ENCODE peak calls at places on chromosomes 2 and 18, in four cellular contexts. M is fibroblast of lung, Z is psoas muscle, V is neural progenitor cell. I is an unnamed sample.

GRCh38 chr2:100789361-100789760 is 30.6 kb upstream of the NPAS2 start:
- DNase-seq in Z (no peak), M (no peak), V (no peak), I (no peak)

GRCh38 chr2:122705751-122706150 is 950.3 kb downstream of the TSN start:
- DNase-seq in Z (no peak), M (no peak), V (no peak), I (no peak)

GRCh38 chr2:173963323-173963816 is 1.8 kb downstream of the SP3 start:
- DNase-seq in Z (no peak), M (peak), V (no peak), I (peak)

GRCh38 chr2:25988134-25988533 is 5.8 kb upstream of the KIF3C start:
- DNase-seq in V (no peak), M (no peak), Z (no peak), I (no peak)

GRCh38 chr2:26169226-26169625 is 3.7 kb upstream of the GAREM2 start:
- DNase-seq in M (no peak), V (no peak), Z (no peak), I (no peak)

GRCh38 chr2:216467845-216468244 is 30.8 kb upstream of the RPL37A start:
- DNase-seq in V (no peak), M (no peak), Z (no peak), I (no peak)

GRCh38 chr2:65576861-65577601 is 144.6 kb upstream of the SPRED2 start:
- DNase-seq in M (peak), V (no peak), Z (no peak), I (peak)

GRCh38 chr2:111671426-111672150 is 212.4 kb downstream of the ANAPC1 start:
- DNase-seq in Z (peak), M (peak), V (no peak), I (no peak)

GRCh38 chr2:73175663-73176204 is 26.6 kb upstream of the NOTO start:
- DNase-seq in M (peak), Z (peak), V (peak), I (no peak)

GRCh38 chr18:48548404-48548771 is 9.6 kb downstream of the CTIF start:
- DNase-seq in Z (peak), V (no peak), M (peak), I (no peak)

GRCh38 chr2:50444286-50444685 is 587.6 kb downstream of the NRXN1 start:
- DNase-seq in V (no peak), M (no peak), Z (no peak), I (no peak)

GRCh38 chr2:151289972-151290335 is 486 bp upstream of the NMI start:
- DNase-seq in Z (peak), M (peak), V (no peak), I (no peak)

GRCh38 chr2:216855614-216856013 is 4.2 kb downstream of the TNP1 start:
- DNase-seq in Z (peak), M (no peak), V (no peak), I (no peak)

GRCh38 chr2:96524482-96525210 is 11.9 kb upstream of the ARID5A start:
- DNase-seq in V (no peak), M (no peak), Z (no peak), I (no peak)

GRCh38 chr2:75002007-75002406 is 43.6 kb downstream of the POLE4 start:
- DNase-seq in V (no peak), M (no peak), Z (no peak), I (no peak)

GRCh38 chr2:229901819-229902218 is 20.0 kb downstream of the TRIP12 start:
- DNase-seq in Z (no peak), M (peak), V (no peak), I (peak)

GRCh38 chr2:217799553-217800432 is 203.0 kb downstream of the TNS1 start:
- DNase-seq in V (no peak), Z (no peak), M (no peak), I (no peak)

GRCh38 chr18:58046087-58046793 is 2.2 kb downstream of the NEDD4L start:
- DNase-seq in M (no peak), V (peak), Z (no peak), I (no peak)

GRCh38 chr2:174763793-174764179 is 486 bp downstream of the CHRNA1 start:
- DNase-seq in V (no peak), M (no peak), Z (no peak), I (no peak)

GRCh38 chr2:85183078-85183477 is 49.9 kb downstream of the TCF7L1 start:
- DNase-seq in Z (no peak), V (no peak), M (no peak), I (no peak)

GRCh38 chr2:47904903-47905453 is 1.3 kb downstream of the FBXO11 start:
- DNase-seq in Z (peak), V (peak), M (no peak), I (no peak)

GRCh38 chr2:46852124-46852523 is 63.5 kb downstream of the MCFD2 start:
- DNase-seq in M (no peak), V (no peak), Z (no peak), I (no peak)

GRCh38 chr2:181844551-181845290 is 46.8 kb upstream of the ITPRID2 start:
- DNase-seq in M (no peak), Z (no peak), V (no peak), I (no peak)

GRCh38 chr2:62811086-62811485 is 105.6 kb downstream of the EHBP1 start:
- DNase-seq in V (no peak), M (no peak), Z (no peak), I (no peak)

GRCh38 chr2:220076734-220077133 is 449.3 kb downstream of the SLC4A3 start:
- DNase-seq in M (peak), Z (no peak), V (peak), I (peak)

GRCh38 chr18:63037491-63037890 is 282.1 kb downstream of the BCL2 start:
- DNase-seq in M (no peak), Z (no peak), V (no peak), I (no peak)

GRCh38 chr2:113324684-113325160 is 46.0 kb upstream of the PAX8 start:
- DNase-seq in M (peak), V (peak), Z (peak), I (peak)

GRCh38 chr2:58918138-58918537 is 677.0 kb upstream of the FANCL start:
- DNase-seq in V (peak), Z (no peak), M (peak), I (peak)

GRCh38 chr2:225103737-225104141 is 61.5 kb upstream of the DOCK10 start:
- DNase-seq in V (no peak), M (peak), Z (no peak), I (no peak)

GRCh38 chr18:64330161-64330560 is 181.3 kb upstream of the LINC00305 start:
- DNase-seq in V (peak), Z (no peak), M (no peak), I (no peak)
- TF ChIP-seq CTCF in V (peak), Z (no peak), M (no peak), I (peak)

GRCh38 chr2:128414351-128414750 is 95.7 kb upstream of the HS6ST1 start:
- DNase-seq in M (no peak), Z (no peak), V (no peak), I (no peak)

GRCh38 chr2:128414946-128415767 is 96.5 kb upstream of the HS6ST1 start:
- DNase-seq in Z (no peak), V (no peak), M (no peak), I (no peak)

GRCh38 chr2:128415768-128416039 is 97.0 kb upstream of the HS6ST1 start:
- DNase-seq in Z (no peak), M (no peak), V (no peak), I (no peak)

GRCh38 chr2:128416366-128416765 is 97.7 kb upstream of the HS6ST1 start:
- DNase-seq in M (no peak), Z (no peak), V (no peak), I (no peak)

GRCh38 chr2:128416781-128417180 is 98.1 kb upstream of the HS6ST1 start:
- DNase-seq in Z (no peak), M (no peak), V (no peak), I (no peak)
- H3K4me3 ChIP-seq in Z (no peak), M (no peak), V (no peak), I (no peak)

DNA sequence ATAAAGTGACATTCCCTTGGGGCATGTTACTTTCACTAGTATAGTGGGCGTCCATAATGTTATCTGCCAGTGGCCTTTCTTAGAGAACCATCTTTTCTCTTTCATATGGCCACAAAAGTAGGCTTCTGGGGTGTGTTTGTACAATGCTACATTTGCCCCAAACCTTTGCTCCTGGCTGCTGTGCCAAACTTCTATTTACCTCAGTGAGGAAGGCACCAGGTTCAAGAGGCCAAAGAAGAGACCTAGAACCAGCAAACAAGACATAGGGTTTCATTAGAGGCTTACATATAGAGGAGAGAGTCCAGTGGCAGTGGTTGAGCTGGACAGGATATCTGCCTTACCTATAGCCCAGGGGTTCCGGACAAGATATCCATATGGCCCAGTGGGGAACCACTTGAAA is 48.5 kb downstream of the CPO start:
- DNase-seq in V (no peak), Z (no peak), M (no peak), I (no peak)
- TF ChIP-seq CTCF in V (no peak), Z (no peak), M (no peak), I (no peak)

GRCh38 chr2:6916736-6917070 is 509 bp upstream of the RNF144A start:
- DNase-seq in V (no peak), Z (no peak), M (no peak), I (no peak)
- H3K4me3 ChIP-seq in V (peak), Z (peak), M (peak), I (peak)

GRCh38 chr2:224036731-224037376 is 2.2 kb downstream of the SERPINE2 start:
- DNase-seq in Z (no peak), V (no peak), M (no peak), I (no peak)

GRCh38 chr2:224038830-224039079 is 331 bp downstream of the SERPINE2 start:
- DNase-seq in V (no peak), M (no peak), Z (no peak), I (no peak)

GRCh38 chr2:224039770-224040088 is 643 bp upstream of the SERPINE2 start:
- DNase-seq in Z (no peak), M (no peak), V (no peak), I (no peak)

GRCh38 chr2:224039080-224039769 is at the start of gene SERPINE2:
- DNase-seq in Z (peak), V (peak), M (peak), I (no peak)

DNA sequence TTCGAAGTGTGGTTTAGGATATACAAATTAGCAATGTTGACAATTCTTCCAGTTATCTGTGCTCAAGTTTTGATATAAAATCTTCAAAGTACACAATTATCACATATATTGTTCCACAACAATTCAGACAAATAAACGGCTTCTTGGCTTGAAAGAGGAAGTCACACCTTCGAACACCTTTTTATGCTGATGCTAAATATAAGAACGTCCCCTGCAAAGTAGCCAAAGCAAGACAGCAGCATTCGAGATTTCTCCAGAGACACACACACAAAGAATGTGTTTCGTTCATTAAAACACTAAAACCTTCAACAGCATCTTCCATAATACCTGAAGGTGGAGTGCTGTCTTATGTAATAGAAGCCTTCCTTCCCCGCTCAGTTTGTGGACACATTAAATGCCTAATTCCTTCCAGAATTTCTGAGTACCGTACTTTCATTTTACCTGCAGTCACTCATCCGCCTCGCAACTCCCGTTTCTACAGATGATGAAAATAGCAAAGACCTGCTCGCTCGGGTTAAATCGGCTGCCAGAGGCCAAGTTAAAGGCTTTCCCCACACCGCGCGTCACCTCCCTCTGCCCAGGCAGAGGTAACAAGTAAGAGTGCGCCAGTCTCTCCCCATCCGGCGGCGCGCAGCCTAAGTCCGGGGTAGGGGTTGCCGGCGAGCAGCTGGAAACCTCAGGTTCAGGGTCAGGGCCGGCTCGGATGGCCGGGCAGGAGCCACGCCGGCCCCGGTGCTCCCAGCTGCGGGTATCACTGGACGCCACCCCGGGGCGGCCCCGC is 847 bp downstream of the SERPINE2 start:
- DNase-seq in V (peak), M (peak), Z (peak), I (no peak)
- TF ChIP-seq CTCF in V (no peak), M (no peak), Z (no peak), I (peak)

GRCh38 chr2:31249009-31249690 is 15.2 kb downstream of the EHD3 start:
- DNase-seq in V (no peak), Z (no peak), M (no peak), I (no peak)

GRCh38 chr2:31251851-31252250 is 17.9 kb downstream of the EHD3 start:
- DNase-seq in M (no peak), Z (no peak), V (no peak), I (no peak)

GRCh38 chr2:31253344-31254155 is 19.6 kb downstream of the EHD3 start:
- DNase-seq in V (no peak), M (no peak), Z (no peak), I (no peak)

GRCh38 chr2:31248139-31248538 is 14.2 kb downstream of the EHD3 start:
- DNase-seq in M (no peak), Z (no peak), V (no peak), I (no peak)

DNA sequence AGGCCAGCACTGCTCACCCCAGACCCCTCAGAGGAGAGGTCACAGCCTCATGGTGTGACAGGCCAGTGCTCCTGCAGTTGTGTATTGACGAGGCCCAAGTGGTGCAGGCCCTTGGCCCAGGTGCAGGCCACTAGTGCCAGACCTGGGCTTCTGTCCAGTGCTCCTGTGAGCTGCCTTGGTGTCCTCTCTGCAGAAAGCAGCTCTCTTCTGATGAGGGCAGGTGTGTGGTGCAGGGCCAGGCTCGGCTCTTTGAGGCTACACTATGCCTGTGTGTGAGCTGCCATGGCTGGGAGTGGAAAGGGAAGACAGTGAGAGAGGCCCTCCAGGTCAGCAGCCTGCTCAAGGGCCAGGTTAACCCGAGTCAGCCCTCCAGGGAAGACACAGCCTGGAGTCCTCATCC is 17.1 kb downstream of the EHD3 start:
- DNase-seq in M (no peak), V (no peak), Z (no peak), I (no peak)
- H3K4me3 ChIP-seq in M (no peak), V (no peak), Z (no peak), I (no peak)

DNA sequence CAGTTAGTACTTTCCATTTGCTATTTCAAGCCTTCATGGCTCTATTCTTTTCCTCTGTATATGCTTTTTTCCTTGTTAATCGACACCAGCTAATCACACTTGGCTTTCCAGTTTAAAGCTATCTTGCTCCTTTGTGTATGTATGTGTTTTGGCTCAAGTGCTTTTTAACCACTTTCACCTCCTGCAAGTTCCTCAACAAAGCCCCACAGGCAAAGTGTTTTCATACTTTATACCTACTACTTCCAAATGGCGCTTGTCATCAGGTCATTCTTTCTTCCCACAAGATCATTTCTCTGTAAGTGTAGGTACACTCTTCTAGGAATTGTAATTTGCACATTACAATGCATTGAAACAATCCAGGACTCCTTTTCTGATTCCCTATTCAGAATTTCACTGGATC is 64.0 kb upstream of the FIGN start:
- DNase-seq in V (no peak), Z (no peak), M (no peak), I (no peak)
- TF ChIP-seq CTCF in V (no peak), Z (no peak), M (no peak), I (no peak)

GRCh38 chr18:40313030-40313642 is 1641.9 kb upstream of the PIK3C3 start:
- DNase-seq in M (peak), Z (no peak), V (no peak), I (no peak)
- H3K4me3 ChIP-seq in M (no peak), Z (no peak), V (no peak), I (no peak)

GRCh38 chr18:69469444-69469919 is 68.8 kb downstream of the DOK6 start:
- DNase-seq in M (no peak), V (peak), Z (no peak), I (no peak)
- TF ChIP-seq CTCF in M (peak), V (peak), Z (no peak), I (no peak)

DNA sequence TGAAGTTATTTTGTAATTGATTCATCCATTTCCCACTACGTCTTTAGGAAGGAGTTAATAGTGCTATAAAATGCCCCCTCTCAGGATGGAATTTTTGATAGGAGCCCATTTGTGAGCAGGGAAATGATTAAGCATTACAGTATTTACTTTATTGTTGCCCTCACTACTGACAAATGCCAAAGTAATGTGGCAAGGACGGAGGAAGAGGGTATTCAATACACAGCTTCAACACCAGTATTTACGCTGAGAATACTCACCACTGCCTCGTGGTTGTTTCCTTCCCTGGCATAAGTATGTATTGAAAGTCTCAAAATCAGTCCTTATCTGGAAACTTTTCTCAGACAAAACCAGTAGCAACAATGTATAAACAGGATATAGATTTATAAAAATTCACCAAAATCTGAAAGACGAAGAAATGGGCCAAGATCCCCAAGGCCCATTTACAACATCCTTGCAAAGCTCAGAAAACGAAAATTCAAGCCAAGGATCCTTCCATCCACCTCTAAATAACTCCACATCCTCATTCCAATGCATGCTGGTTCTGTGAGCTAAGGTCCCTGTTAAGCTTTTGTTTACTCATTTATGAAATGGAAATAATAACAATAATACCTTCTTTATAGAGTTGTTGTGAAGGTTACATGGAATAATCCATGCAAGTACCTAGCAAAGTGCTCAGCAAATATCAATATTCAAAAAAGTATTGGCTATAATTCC is 29.3 kb downstream of the FEZ2 start:
- DNase-seq in M (peak), V (no peak), Z (no peak), I (no peak)
- H3K4me3 ChIP-seq in M (no peak), V (no peak), Z (peak), I (no peak)

I was measured in astrocyte of the cerebellum.